ENCODE peak calls at places on chromosomes 1 and 21, in nine cellular contexts. Y, E, R, W, V, F, O, G and D are unnamed samples.
A peak's percentile ranks its signal among the peaks of the same experiment; 100 is the strongest.

GRCh38 chr21:40074198-40074597 is 207.0 kb downstream of the PCP4 start:
- DNase-seq in F (no peak), G (no peak), W (no peak), Y (no peak), R (no peak), O (no peak), V (no peak), E (no peak), D (no peak)

GRCh38 chr21:27291006-27291405 is 324.1 kb upstream of the ADAMTS5 start:
- DNase-seq in O (no peak), V (no peak), F (no peak), G (no peak), W (no peak), R (no peak), Y (no peak), E (no peak), D (no peak)

GRCh38 chr1:78005755-78006154 is 1.0 kb downstream of the DNAJB4 start:
- DNase-seq in G (no peak), W (no peak), F (no peak), Y (no peak), E (no peak), R (no peak), O (no peak), V (no peak), D (peak; percentile 38)

GRCh38 chr1:88979054-88979748 is 13.2 kb downstream of the KYAT3 start:
- DNase-seq in O (no peak), W (no peak), E (no peak), F (no peak), Y (no peak), G (no peak), V (no peak), R (no peak), D (no peak)

GRCh38 chr1:45364294-45364693 is 24.1 kb upstream of the MUTYH start:
- DNase-seq in W (no peak), V (no peak), O (no peak), G (no peak), E (no peak), Y (no peak), R (no peak), F (no peak), D (no peak)

GRCh38 chr1:201774983-201775344 is 54.0 kb upstream of the IPO9 start:
- DNase-seq in R (no peak), E (no peak), V (no peak), Y (no peak), F (no peak), G (no peak), O (no peak), W (no peak), D (no peak)

GRCh38 chr1:110385369-110385768 is 5.5 kb downstream of the SLC16A4 start:
- DNase-seq in G (no peak), Y (peak; percentile 33), O (no peak), R (no peak), V (no peak), W (no peak), E (no peak), F (no peak), D (no peak)

GRCh38 chr1:94690033-94690712 is 130.0 kb upstream of the SLC44A3 start:
- DNase-seq in R (no peak), E (no peak), Y (no peak), V (no peak), W (no peak), G (no peak), O (no peak), F (no peak), D (no peak)

GRCh38 chr1:201682964-201683363 is 144.0 kb downstream of the NAV1 start:
- DNase-seq in R (no peak), O (no peak), Y (no peak), E (no peak), W (no peak), V (no peak), G (no peak), F (no peak), D (no peak)

GRCh38 chr1:199353906-199354305 is 673.6 kb upstream of the NR5A2 start:
- DNase-seq in Y (no peak), R (no peak), E (no peak), V (no peak), O (no peak), W (no peak), G (no peak), F (no peak), D (no peak)

GRCh38 chr1:187041104-187041503 is 212.4 kb downstream of the PLA2G4A start:
- DNase-seq in O (no peak), G (no peak), F (no peak), Y (no peak), W (no peak), R (peak; percentile 9), E (no peak), V (no peak), D (no peak)

GRCh38 chr1:230824571-230825060 is 43.7 kb downstream of the C1orf198 start:
- DNase-seq in R (no peak), G (peak; percentile 12), E (no peak), Y (no peak), W (no peak), V (no peak), F (no peak), O (no peak), D (no peak)

GRCh38 chr1:232292818-232293217 is 337.1 kb downstream of the SIPA1L2 start:
- DNase-seq in E (no peak), G (peak; percentile 32), W (no peak), Y (no peak), F (no peak), O (no peak), R (no peak), V (no peak), D (no peak)

GRCh38 chr1:238861342-238861741 is 525.0 kb upstream of the CHRM3 start:
- DNase-seq in F (no peak), V (no peak), Y (no peak), R (peak; percentile 31), E (no peak), W (no peak), O (no peak), G (no peak), D (no peak)

GRCh38 chr1:16393255-16394177 is 26.5 kb downstream of the SZRD1 start:
- DNase-seq in Y (no peak), V (no peak), R (no peak), W (no peak), O (no peak), E (no peak), F (no peak), G (no peak), D (no peak)

GRCh38 chr1:85134583-85135455 is 66.0 kb downstream of the SYDE2 start:
- DNase-seq in R (no peak), W (no peak), Y (no peak), V (no peak), G (no peak), E (no peak), F (no peak), O (no peak), D (peak; percentile 56)

GRCh38 chr21:27248791-27249190 is 281.9 kb upstream of the ADAMTS5 start:
- DNase-seq in G (no peak), O (no peak), E (no peak), V (no peak), F (no peak), W (no peak), Y (no peak), R (no peak), D (no peak)

GRCh38 chr1:54331843-54332688 is 74.1 kb downstream of the SSBP3 start:
- DNase-seq in F (no peak), V (no peak), G (no peak), Y (no peak), W (no peak), E (no peak), R (no peak), O (no peak), D (no peak)

GRCh38 chr1:41353744-41354143 is 7.5 kb upstream of the FOXO6 start:
- DNase-seq in E (no peak), Y (no peak), W (peak; percentile 9), G (no peak), O (no peak), F (peak; percentile 4), R (no peak), V (no peak), D (peak; percentile 94)